ENCODE peak calls at places on chromosomes 3 and 15, in four cellular contexts. D, B, P and A are unnamed samples. For H3K4me1, the result is how much of the 10 kb centered on the place peaks cover.

GRCh38 chr15:60299452-60300047 is 98.2 kb downstream of the ANXA2 start:
- DNase-seq in D (no peak), B (peak), P (no peak), A (peak)

GRCh38 chr3:117706037-117706436 is 996.5 kb downstream of the TUSC7 start:
- DNase-seq in D (no peak), B (no peak), P (no peak), A (no peak)

GRCh38 chr15:28208583-28208982 is 109.5 kb upstream of the OCA2 start:
- DNase-seq in D (no peak), B (no peak), P (no peak), A (no peak)

GRCh38 chr15:27797765-27798164 is 301.4 kb downstream of the OCA2 start:
- DNase-seq in D (no peak), B (no peak), P (no peak), A (no peak)

GRCh38 chr15:87755226-87755625 is 501.3 kb downstream of the NTRK3 start:
- DNase-seq in D (no peak), B (no peak), P (no peak), A (no peak)

GRCh38 chr3:124927454-124928079 is 7.0 kb downstream of the MUC13 start:
- DNase-seq in D (no peak), B (no peak), P (no peak), A (no peak)

GRCh38 chr3:146026547-146026946 is 134.4 kb downstream of the PLOD2 start:
- DNase-seq in D (no peak), B (no peak), P (no peak), A (no peak)

GRCh38 chr3:111734652-111735051 is 124.4 kb upstream of the PHLDB2 start:
- DNase-seq in D (no peak), B (no peak), P (no peak), A (no peak)

GRCh38 chr15:58064119-58065010 is 1.1 kb downstream of the ALDH1A2 start:
- DNase-seq in D (no peak), B (no peak), P (no peak), A (no peak)
- H3K4me3 ChIP-seq in D (peak), B (peak), P (no peak), A (no peak)

GRCh38 chr3:151329368-151329767 is at the start of gene P2RY13:
- DNase-seq in D (no peak), B (no peak), P (no peak), A (no peak)
- H3K4me1 ChIP-seq in D (under half), B (under half), P (under half), A (under half)

DNA sequence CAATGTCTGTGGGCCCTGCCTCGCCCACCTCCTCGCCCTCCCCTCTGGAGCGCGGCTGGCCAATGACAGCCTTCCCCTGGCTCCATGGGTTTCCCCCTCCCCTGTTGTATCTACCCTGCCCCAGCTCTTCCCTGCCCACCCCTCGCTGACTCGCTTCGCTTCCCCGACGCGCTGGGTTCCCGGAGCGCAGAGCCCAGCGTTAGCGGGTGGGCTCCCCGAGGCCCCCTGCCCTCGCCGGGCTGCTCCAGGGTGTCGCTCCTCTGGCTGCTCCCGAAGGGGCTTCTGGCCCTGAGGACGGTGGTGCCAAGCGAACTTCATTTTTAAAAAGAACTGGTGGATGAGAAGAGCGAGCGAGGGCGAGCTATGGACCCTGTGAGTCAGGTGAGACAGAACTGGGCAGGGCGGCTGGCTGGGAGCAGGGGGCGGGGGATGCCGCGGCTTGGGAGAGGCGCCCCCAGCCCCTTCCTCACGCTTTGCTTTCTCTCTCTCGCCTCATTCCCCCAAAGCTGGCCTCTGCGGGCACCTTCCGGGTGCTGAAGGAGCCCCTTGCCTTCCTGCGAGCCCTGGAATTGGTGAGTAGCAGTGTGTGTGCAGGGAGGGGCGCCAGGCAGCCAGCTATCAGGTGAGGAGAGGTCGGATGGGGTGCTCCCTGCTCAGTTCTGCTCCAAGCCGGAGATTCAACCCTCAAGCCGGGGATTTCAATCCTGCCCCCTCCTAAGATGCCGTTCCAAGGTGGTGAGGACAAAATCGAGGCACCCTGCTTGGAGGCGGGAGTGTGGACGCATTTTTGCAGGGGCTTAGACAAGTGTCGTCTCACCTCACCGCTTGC is at the start of gene SYNPR:
- DNase-seq in D (no peak), B (no peak), P (no peak), A (no peak)
- H3K4me3 ChIP-seq in D (no peak), B (no peak), P (no peak), A (no peak)

GRCh38 chr3:141077631-141078030 is 26.5 kb downstream of the SPSB4 start:
- DNase-seq in D (no peak), B (no peak), P (no peak), A (no peak)
- H3K4me1 ChIP-seq in D (under half), B (under half), P (half or more), A (under half)

GRCh38 chr15:90956551-90957104 is 1.9 kb downstream of the RCCD1 start:
- DNase-seq in D (peak), B (peak), P (no peak), A (peak)

GRCh38 chr15:90959028-90959595 is 4.4 kb downstream of the RCCD1 start:
- DNase-seq in D (no peak), B (no peak), P (no peak), A (no peak)

GRCh38 chr15:90957791-90958190 is 3.1 kb downstream of the RCCD1 start:
- DNase-seq in D (no peak), B (no peak), P (no peak), A (no peak)

GRCh38 chr15:90955911-90956310 is 1.2 kb downstream of the RCCD1 start:
- DNase-seq in D (no peak), B (no peak), P (no peak), A (peak)

GRCh38 chr15:90957105-90957790 is 2.6 kb downstream of the RCCD1 start:
- DNase-seq in D (no peak), B (no peak), P (no peak), A (no peak)
- H3K4me3 ChIP-seq in D (peak), B (peak), P (no peak), A (no peak)

GRCh38 chr15:98884894-98885293 is 122.7 kb downstream of the PGPEP1L start:
- DNase-seq in D (peak), B (no peak), P (no peak), A (no peak)
- H3K4me1 ChIP-seq in D (under half), B (under half), P (under half), A (under half)

GRCh38 chr3:31196881-31197364 is 302.5 kb upstream of the GADL1 start:
- DNase-seq in D (peak), B (no peak), P (no peak), A (no peak)
- H3K4me3 ChIP-seq in D (no peak), B (no peak), P (no peak), A (no peak)

GRCh38 chr15:89335289-89336041 is 841 bp upstream of the POLG start:
- DNase-seq in D (no peak), B (no peak), P (no peak), A (peak)
- H3K4me1 ChIP-seq in D (under half), B (under half), P (under half), A (under half)

DNA sequence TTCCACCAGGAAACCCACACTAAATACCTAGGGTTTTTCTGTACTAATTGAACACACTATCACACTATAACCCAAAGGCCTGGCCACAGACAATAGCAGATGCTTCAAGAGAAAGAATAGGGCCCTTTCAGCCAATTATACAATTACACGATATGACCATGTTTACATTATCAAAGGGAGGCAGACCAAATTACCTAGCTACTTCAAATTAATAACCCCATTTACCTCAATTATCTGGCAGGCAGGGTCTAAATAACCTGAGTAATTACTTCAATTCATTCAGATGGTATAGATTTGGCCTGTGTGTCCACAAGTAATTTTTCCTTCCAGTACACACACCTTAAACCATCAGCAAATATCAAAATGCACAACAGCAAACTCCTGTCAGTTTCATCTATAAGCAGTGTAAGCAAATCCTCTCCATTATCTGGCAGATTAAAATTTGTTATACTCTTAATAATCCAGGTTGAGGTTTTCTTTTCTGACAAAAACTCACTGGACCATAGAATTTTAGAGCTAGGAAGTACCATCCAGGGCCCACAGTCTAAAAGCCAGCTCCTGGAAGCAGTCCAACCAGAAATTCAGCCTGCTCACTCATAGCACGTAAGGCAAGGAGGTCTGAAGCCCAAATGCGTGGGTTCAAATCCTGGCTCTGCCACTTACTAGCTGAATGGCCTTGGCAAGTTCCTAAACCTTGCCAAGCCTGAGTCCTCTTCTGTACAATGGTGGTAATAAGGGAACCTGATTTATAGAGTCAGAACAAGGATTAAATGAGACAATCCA is 51.8 kb downstream of the RFTN1 start:
- DNase-seq in D (no peak), B (no peak), P (no peak), A (no peak)
- H3K4me3 ChIP-seq in D (no peak), B (no peak), P (no peak), A (no peak)

DNA sequence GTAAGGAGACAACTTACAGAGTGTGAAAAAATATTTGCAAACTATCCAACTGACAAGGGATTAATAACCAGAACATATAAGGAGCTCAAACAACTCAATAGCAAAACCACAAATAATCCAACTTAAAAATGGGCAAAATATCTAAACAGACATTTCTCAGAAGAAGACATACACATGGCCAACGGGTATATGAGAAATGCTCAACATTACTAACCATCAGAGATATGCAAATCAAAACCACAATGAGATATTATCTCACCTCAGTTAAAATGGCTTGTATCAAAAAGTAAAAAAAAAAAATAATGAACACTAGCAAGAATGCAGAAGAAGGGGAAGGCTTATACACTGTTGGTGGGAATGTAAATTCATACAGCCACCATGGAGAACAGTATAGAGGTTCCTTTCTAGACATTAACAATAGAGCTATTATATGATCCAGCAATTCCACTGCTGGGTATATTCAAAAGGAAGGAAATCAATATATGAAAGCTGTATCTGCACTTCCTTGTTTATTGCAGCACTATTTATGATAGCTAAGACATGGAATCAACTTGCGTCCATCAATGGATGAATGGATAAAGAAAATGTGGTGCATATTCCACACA is 998.6 kb downstream of the NAALADL2 start:
- DNase-seq in D (no peak), B (no peak), P (no peak), A (no peak)
- H3K4me1 ChIP-seq in D (under half), B (under half), P (under half), A (under half)